ENCODE peak calls at places on chromosomes 12 and 14, in seven cellular contexts. H, M, X, U, Y, Q and T are unnamed samples.

GRCh38 chr12:122523280-122523679 is 3.5 kb downstream of the RSRC2 start:
- DNase-seq in H (no peak), M (no peak), X (no peak), U (no peak), Y (peak), Q (no peak), T (no peak)

GRCh38 chr14:68580676-68581075 is 212.2 kb downstream of the ZFP36L1 start:
- DNase-seq in H (no peak), M (no peak), X (no peak), U (no peak), Y (no peak), Q (no peak), T (no peak)

GRCh38 chr12:16622315-16622714 is 16.4 kb upstream of the LMO3 start:
- DNase-seq in H (no peak), M (no peak), X (no peak), U (no peak), Y (no peak), Q (no peak), T (no peak)

GRCh38 chr12:115008951-115009350 is 325.0 kb upstream of the TBX3 start:
- DNase-seq in H (no peak), M (no peak), X (no peak), U (no peak), Y (no peak), Q (no peak), T (no peak)

GRCh38 chr12:8549381-8549780 is 8.7 kb upstream of the CLEC4E start:
- DNase-seq in H (no peak), M (no peak), X (no peak), U (no peak), Y (no peak), Q (no peak), T (no peak)

GRCh38 chr12:40058721-40059190 is 47.1 kb downstream of the SLC2A13 start:
- DNase-seq in H (no peak), M (no peak), X (no peak), U (peak), Y (no peak), Q (no peak), T (no peak)

GRCh38 chr14:89566644-89567411 is 149.8 kb upstream of the FOXN3 start:
- DNase-seq in H (no peak), M (no peak), X (no peak), U (no peak), Y (no peak), Q (no peak), T (no peak)

GRCh38 chr12:30694971-30695326 is 720 bp downstream of the IPO8 start:
- DNase-seq in H (peak), M (peak), X (no peak), U (peak), Y (peak), Q (peak), T (peak)

GRCh38 chr12:19058235-19059021 is 71.1 kb upstream of the PLEKHA5 start:
- DNase-seq in H (no peak), M (no peak), X (no peak), U (no peak), Y (no peak), Q (no peak), T (no peak)